ENCODE peak calls at places on chromosomes 3 and 15, in four cellular contexts. L is K562, N is cardiac fibroblast, B is fibroblast of mammary gland. F is an unnamed sample.

GRCh38 chr3:54056521-54056920 is 65.8 kb upstream of the CACNA2D3 start:
- DNase-seq in N (peak), L (no peak), B (peak), F (no peak)

GRCh38 chr3:15953841-15954240 is 156.1 kb upstream of the ANKRD28 start:
- DNase-seq in L (peak), B (no peak), N (peak), F (no peak)

GRCh38 chr3:126546549-126547239 is 12.0 kb downstream of the C3orf22 start:
- DNase-seq in N (no peak), B (no peak), L (no peak), F (peak)

GRCh38 chr15:74957301-74958035 is 896 bp upstream of the RPP25 start:
- DNase-seq in L (no peak), B (peak), N (peak), F (peak)

GRCh38 chr3:160401301-160402095 is 2.0 kb downstream of the SMC4 start:
- DNase-seq in L (peak), N (peak), B (peak), F (no peak)

GRCh38 chr15:80179966-80180365 is 27.2 kb downstream of the FAH start:
- DNase-seq in B (no peak), L (no peak), N (no peak), F (no peak)

GRCh38 chr3:40381904-40382616 is 4.9 kb upstream of the ENTPD3 start:
- DNase-seq in L (no peak), B (no peak), N (no peak), F (no peak)

GRCh38 chr3:33030802-33031201 is 66.1 kb downstream of the GLB1 start:
- DNase-seq in N (no peak), B (no peak), L (peak), F (no peak)

GRCh38 chr15:89575656-89576416 is 567 bp downstream of the TICRR start:
- DNase-seq in L (peak), B (peak), N (peak), F (peak)

GRCh38 chr3:84987709-84988504 is 29.1 kb downstream of the CADM2 start:
- DNase-seq in L (no peak), B (no peak), N (no peak), F (no peak)

GRCh38 chr3:185764168-185764988 is 60.5 kb downstream of the IGF2BP2 start:
- DNase-seq in B (peak), N (peak), L (no peak), F (no peak)

GRCh38 chr15:84818221-84819131 is 1.3 kb downstream of the ALPK3 start:
- DNase-seq in N (peak), L (peak), B (peak), F (peak)

GRCh38 chr3:160135850-160136249 is 89.4 kb upstream of the C3orf80 start:
- DNase-seq in B (no peak), N (no peak), L (no peak), F (no peak)

GRCh38 chr15:41502787-41503668 is 9.4 kb downstream of the ITPKA start:
- DNase-seq in N (no peak), B (no peak), L (no peak), F (peak)
- H3K4me3 ChIP-seq in N (no peak), B (no peak), L (no peak), F (peak)

GRCh38 chr15:45705510-45706473 is 71.0 kb downstream of the SQOR start:
- DNase-seq in N (peak), L (peak), B (peak), F (peak)

GRCh38 chr15:45702041-45702440 is 67.2 kb downstream of the SQOR start:
- DNase-seq in B (no peak), L (no peak), N (no peak), F (no peak)

GRCh38 chr15:45704329-45705249 is 69.8 kb downstream of the SQOR start:
- DNase-seq in L (no peak), B (peak), N (peak), F (peak)

GRCh38 chr15:45701108-45701507 is 66.3 kb downstream of the SQOR start:
- DNase-seq in L (no peak), B (no peak), N (no peak), F (no peak)

DNA sequence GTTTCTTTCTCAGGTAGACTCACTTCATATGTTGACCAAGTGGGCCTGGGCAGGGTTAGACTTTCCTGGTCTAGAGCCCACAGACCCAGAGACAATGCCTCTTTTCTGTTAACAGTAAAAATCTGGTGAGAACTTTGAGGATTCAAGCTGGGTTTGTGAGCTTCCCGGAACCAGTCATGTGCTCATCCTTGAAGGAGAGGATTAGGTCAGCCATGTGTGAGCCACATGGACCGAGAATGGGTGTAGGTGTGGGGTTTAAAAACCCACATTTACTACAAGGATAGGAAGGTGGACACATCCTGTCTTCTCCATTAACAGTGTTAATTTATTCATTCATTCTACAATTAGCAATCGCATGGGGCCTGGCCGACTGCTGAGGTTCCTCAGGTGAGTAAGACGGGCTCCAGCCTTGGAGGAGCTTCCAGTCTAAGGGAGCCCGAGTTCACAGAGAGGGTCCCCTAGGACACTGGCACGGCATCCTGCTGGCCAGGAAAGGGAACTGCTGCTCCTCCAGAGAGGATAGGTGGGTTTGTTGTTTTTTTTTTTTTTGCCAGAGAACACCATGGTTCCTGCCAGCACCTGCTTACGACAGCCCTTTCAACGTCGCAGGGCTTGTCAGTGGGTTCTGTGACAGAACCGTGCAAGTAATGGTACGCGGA is 69.0 kb downstream of the SQOR start:
- DNase-seq in N (no peak), B (no peak), L (no peak), F (peak)
- TF ChIP-seq CTCF in N (peak), B (no peak), L (no peak), F (peak)

DNA sequence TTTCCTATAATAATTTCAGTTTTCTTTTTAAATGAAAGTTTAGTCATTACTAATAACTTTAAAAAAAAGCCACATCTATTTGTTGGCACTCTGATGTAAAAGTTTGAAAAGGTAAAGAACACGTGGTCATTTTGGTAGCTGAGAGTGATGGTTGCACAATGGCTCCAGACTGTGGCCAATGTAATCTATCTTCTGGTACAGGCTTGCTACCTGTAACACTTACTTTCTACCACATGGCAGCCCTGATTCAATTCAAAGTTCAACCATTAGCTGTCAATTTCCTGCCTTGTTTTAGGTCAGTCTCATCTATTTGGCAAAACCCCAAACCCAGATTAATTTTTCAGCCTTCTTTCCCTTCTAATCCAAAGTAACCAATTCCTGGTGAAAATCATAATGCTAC is 126.1 kb downstream of the TUSC7 start:
- DNase-seq in L (no peak), B (peak), N (no peak), F (no peak)
- H3K4me3 ChIP-seq in L (no peak), B (no peak), N (no peak), F (no peak)

GRCh38 chr3:128012050-128012449 is 40.2 kb upstream of the SEC61A1 start:
- DNase-seq in B (no peak), N (no peak), L (peak), F (no peak)

GRCh38 chr3:128009952-128010846 is 42.0 kb upstream of the SEC61A1 start:
- DNase-seq in B (peak), N (peak), L (peak), F (no peak)

GRCh38 chr3:128006471-128007424 is 45.5 kb upstream of the SEC61A1 start:
- DNase-seq in N (peak), L (no peak), B (peak), F (peak)

GRCh38 chr3:128014548-128014947 is 37.7 kb upstream of the SEC61A1 start:
- DNase-seq in L (no peak), B (no peak), N (no peak), F (no peak)

GRCh38 chr3:128011140-128011539 is 41.1 kb upstream of the SEC61A1 start:
- DNase-seq in L (peak), N (peak), B (peak), F (peak)
- TF ChIP-seq CTCF in L (peak), N (peak), B (peak), F (peak)

GRCh38 chr15:96261575-96262034 is 68.9 kb upstream of the NR2F2 start:
- DNase-seq in L (peak), B (no peak), N (no peak), F (peak)
- H3K4me3 ChIP-seq in L (no peak), B (no peak), N (no peak), F (no peak)

DNA sequence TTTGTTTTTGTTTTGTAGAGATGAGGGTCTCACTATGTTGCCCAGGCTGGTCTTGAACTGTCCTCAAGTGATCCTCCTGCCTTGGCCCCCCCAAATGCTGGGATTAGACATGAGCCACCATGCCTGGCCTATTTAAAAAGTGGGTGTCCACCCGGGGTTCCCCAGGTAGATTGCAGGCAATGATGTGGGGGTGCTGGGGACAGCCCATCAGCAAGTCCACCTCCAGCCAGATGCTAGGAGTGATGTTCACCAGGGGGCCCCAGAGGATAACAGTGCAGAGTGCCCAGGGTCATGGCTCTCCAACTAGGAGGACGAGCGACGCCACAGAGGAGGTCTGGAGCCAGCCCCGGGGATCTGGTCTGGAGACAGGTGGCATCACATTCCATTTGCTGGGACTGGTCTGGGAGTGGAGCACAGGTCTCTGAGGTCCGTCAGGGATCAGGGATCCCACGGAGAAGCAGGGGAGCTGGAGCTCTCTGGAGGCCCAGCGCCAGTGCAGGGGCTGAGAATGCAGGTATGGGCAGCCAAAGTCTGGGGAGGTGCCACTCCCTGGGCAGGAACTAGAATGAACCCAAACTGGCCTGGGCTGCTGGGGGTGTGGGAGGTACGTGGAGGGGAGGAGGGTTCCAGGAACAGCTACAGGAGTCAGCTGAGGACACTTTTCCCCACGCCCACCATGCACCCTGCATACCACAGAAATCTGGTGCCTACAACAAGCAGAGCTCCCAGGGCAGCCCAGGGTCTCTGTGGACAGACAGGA is 51.2 kb upstream of the PCSK6 start:
- DNase-seq in L (peak), B (peak), N (peak), F (peak)
- TF ChIP-seq CTCF in L (peak), B (no peak), N (peak), F (no peak)

DNA sequence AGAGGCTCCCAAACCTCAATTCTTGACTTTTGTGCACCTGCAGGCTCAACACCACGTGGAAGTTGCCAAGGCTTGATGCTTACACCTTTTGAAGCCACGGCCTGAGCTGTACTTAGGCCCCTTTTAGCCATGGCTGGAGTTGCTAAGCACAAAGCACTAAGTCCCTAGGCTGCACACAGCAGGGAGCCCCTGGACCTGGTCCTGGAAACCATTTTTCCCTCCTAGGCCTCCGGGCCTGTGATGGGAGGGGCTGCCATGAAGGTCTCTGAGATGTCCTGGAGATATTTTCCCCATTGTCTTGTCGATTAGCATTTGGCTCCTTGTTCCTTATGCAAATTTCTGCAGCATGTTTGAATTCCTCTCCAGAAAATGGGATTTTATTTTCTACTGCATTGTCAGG is 247.1 kb upstream of the ARPP21 start:
- DNase-seq in B (no peak), L (no peak), N (no peak), F (no peak)
- H3K4me3 ChIP-seq in B (no peak), L (no peak), N (no peak), F (peak)

GRCh38 chr15:92954578-92954977 is 54.5 kb downstream of the CHD2 start:
- DNase-seq in N (peak), B (peak), L (peak), F (no peak)
- TF ChIP-seq CTCF in N (peak), B (peak), L (peak), F (peak)

DNA sequence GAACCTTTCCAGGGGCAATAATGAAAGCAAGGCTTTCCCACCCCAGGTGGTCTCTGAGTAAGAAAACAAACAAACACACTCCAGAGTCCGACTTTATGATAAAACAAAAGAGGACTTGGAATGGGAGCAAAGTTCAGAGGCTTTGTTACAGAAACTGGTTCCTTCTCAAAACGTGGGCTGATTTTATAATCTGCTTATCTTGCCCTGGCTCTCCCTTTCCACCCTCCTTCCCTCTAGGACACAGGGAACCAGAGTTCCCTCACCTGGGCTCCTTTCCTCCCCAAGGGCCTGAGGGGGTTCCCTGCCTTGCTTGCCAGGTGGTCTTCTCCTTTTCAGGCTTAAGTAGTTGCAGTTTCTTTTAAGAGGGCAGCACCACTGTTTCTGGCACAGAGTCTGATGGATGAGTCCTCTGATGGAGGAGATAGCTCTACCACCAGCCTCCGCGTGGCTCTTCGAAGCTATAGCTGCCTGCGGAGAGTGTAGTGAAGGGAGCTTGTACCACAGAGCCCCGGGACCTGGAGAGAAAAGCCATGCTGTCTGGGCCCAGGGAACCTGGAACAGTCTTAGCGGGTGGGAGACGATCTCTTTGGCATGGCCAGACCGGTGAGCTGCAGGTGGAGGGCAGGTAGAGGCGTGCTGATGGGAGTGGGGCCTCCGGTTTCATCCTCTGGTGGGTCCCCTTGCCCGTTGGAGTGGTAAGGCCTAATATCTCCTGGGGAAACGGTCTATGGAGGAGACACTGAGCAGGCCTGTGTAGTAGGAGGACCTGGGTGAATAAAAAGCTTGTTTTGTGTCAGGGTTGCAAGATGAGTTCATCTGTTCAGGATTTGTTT is 68.7 kb downstream of the SMAD6 start:
- DNase-seq in B (no peak), N (no peak), L (no peak), F (no peak)
- H3K4me3 ChIP-seq in B (no peak), N (no peak), L (no peak), F (peak)